ENCODE peak calls at places on chromosomes 6 and 20, in seven cellular contexts. One of them, this sample, is unnamed.
A peak's percentile ranks its signal among the peaks of the same experiment; 100 is the strongest.

GRCh38 chr6:147651249-147652063 is 143.0 kb downstream of the SAMD5 start:
- DNase-seq in left lung: no peak
- DNase-seq in pancreas: no peak
- DNase-seq in WTC11: no peak
- DNase-seq in MCF 10A: peak; percentile 37
- DNase-seq in tibial nerve: no peak
- DNase-seq in ascending aorta: no peak
- DNase-seq in this sample: no peak

GRCh38 chr6:12383448-12383847 is 93.3 kb downstream of the EDN1 start:
- DNase-seq in MCF 10A: no peak
- DNase-seq in tibial nerve: no peak
- DNase-seq in pancreas: no peak
- DNase-seq in WTC11: no peak
- DNase-seq in ascending aorta: no peak
- DNase-seq in left lung: no peak
- DNase-seq in this sample: no peak

GRCh38 chr6:169884158-169884557 is 132.7 kb downstream of the ERMARD start:
- DNase-seq in ascending aorta: no peak
- DNase-seq in WTC11: no peak
- DNase-seq in left lung: no peak
- DNase-seq in MCF 10A: no peak
- DNase-seq in tibial nerve: no peak
- DNase-seq in pancreas: peak; percentile 30
- DNase-seq in this sample: no peak

GRCh38 chr6:158402184-158402583 is 89.9 kb downstream of the TULP4 start:
- DNase-seq in tibial nerve: no peak
- DNase-seq in WTC11: no peak
- DNase-seq in left lung: no peak
- DNase-seq in MCF 10A: no peak
- DNase-seq in pancreas: no peak
- DNase-seq in ascending aorta: no peak
- DNase-seq in this sample: no peak

GRCh38 chr20:63854069-63854765 is 7.1 kb upstream of the ABHD16B start:
- DNase-seq in tibial nerve: no peak
- DNase-seq in WTC11: peak; percentile 23
- DNase-seq in left lung: peak; percentile 84
- DNase-seq in ascending aorta: no peak
- DNase-seq in pancreas: no peak
- DNase-seq in MCF 10A: no peak
- DNase-seq in this sample: no peak

GRCh38 chr6:6749791-6750434 is 161.4 kb downstream of the LY86 start:
- DNase-seq in tibial nerve: peak; percentile 16
- DNase-seq in left lung: peak; percentile 83
- DNase-seq in ascending aorta: peak; percentile 68
- DNase-seq in pancreas: no peak
- DNase-seq in MCF 10A: peak; percentile 92
- DNase-seq in WTC11: no peak
- DNase-seq in this sample: peak; percentile 84

GRCh38 chr20:24672886-24673677 is 203.7 kb downstream of the SYNDIG1 start:
- DNase-seq in MCF 10A: peak; percentile 72
- DNase-seq in ascending aorta: peak; percentile 61
- DNase-seq in pancreas: no peak
- DNase-seq in left lung: no peak
- DNase-seq in tibial nerve: no peak
- DNase-seq in WTC11: no peak
- DNase-seq in this sample: no peak

GRCh38 chr6:127247114-127248096 is 19.3 kb upstream of the RNF146 start:
- DNase-seq in ascending aorta: no peak
- DNase-seq in MCF 10A: no peak
- DNase-seq in tibial nerve: no peak
- DNase-seq in pancreas: no peak
- DNase-seq in WTC11: no peak
- DNase-seq in left lung: no peak
- DNase-seq in this sample: no peak

GRCh38 chr6:109772961-109773431 is 81.9 kb downstream of the FIG4 start:
- DNase-seq in WTC11: no peak
- DNase-seq in tibial nerve: no peak
- DNase-seq in ascending aorta: no peak
- DNase-seq in MCF 10A: peak; percentile 42
- DNase-seq in left lung: peak; percentile 35
- DNase-seq in pancreas: no peak
- DNase-seq in this sample: no peak

GRCh38 chr6:5279891-5280338 is 18.6 kb downstream of the FARS2 start:
- DNase-seq in ascending aorta: no peak
- DNase-seq in WTC11: no peak
- DNase-seq in pancreas: no peak
- DNase-seq in left lung: no peak
- DNase-seq in tibial nerve: no peak
- DNase-seq in MCF 10A: no peak
- DNase-seq in this sample: no peak

GRCh38 chr20:19995220-19995863 is 21.8 kb upstream of the NAA20 start:
- DNase-seq in WTC11: no peak
- DNase-seq in left lung: no peak
- DNase-seq in tibial nerve: no peak
- DNase-seq in MCF 10A: peak; percentile 70
- DNase-seq in pancreas: no peak
- DNase-seq in ascending aorta: no peak
- DNase-seq in this sample: peak; percentile 41

GRCh38 chr6:42471714-42472113 is 20.0 kb upstream of the TRERF1 start:
- DNase-seq in MCF 10A: no peak
- DNase-seq in left lung: no peak
- DNase-seq in ascending aorta: no peak
- DNase-seq in tibial nerve: no peak
- DNase-seq in WTC11: no peak
- DNase-seq in pancreas: no peak
- DNase-seq in this sample: no peak

GRCh38 chr6:101117397-101118185 is 236.5 kb upstream of the ASCC3 start:
- DNase-seq in tibial nerve: no peak
- DNase-seq in left lung: peak; percentile 44
- DNase-seq in MCF 10A: no peak
- DNase-seq in ascending aorta: no peak
- DNase-seq in pancreas: peak; percentile 48
- DNase-seq in WTC11: peak; percentile 56
- DNase-seq in this sample: no peak

GRCh38 chr6:302760-303159 is 10.5 kb downstream of the DUSP22 start:
- DNase-seq in WTC11: no peak
- DNase-seq in MCF 10A: no peak
- DNase-seq in tibial nerve: no peak
- DNase-seq in left lung: no peak
- DNase-seq in pancreas: peak; percentile 56
- DNase-seq in ascending aorta: no peak
- DNase-seq in this sample: no peak

GRCh38 chr6:303263-303662 is 11.0 kb downstream of the DUSP22 start:
- DNase-seq in ascending aorta: no peak
- DNase-seq in left lung: no peak
- DNase-seq in tibial nerve: no peak
- DNase-seq in WTC11: no peak
- DNase-seq in MCF 10A: no peak
- DNase-seq in pancreas: peak; percentile 41
- DNase-seq in this sample: no peak

GRCh38 chr6:305371-306206 is 13.3 kb downstream of the DUSP22 start:
- DNase-seq in WTC11: no peak
- DNase-seq in pancreas: peak; percentile 38
- DNase-seq in tibial nerve: no peak
- DNase-seq in MCF 10A: no peak
- DNase-seq in ascending aorta: no peak
- DNase-seq in left lung: no peak
- DNase-seq in this sample: no peak

GRCh38 chr6:304833-305370 is 12.6 kb downstream of the DUSP22 start:
- DNase-seq in left lung: no peak
- DNase-seq in MCF 10A: no peak
- DNase-seq in tibial nerve: no peak
- DNase-seq in WTC11: no peak
- DNase-seq in pancreas: peak; percentile 53
- DNase-seq in ascending aorta: no peak
- DNase-seq in this sample: no peak

DNA sequence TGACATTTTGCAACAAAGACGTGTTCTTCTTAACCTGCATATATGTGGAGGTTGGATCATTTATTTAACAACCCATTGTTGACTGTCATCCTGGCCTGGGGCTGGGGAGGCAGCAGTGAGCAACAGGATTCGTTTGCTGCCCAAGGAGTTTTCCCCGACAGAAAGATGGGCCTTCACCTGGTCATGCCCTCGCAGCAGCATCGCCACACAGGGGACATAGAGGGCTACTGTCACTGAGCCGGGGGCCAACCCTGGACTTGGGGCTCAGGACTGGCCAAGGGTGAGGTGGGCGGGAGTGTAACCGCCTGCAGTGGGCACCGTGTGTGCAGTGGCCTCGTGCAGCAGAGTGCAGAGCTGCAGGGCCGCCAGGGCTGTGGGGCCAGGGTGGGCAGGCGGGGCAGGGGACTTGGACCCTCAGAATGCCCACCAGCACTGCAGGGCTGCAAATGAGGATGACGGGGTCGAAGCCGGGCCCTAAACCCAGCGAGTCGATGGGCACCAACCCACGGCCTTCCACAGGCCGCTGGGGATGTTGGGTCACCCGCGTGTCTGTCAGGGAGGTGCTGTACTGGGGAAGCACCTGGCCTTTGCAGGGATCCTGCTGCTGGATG is 11.8 kb downstream of the DUSP22 start:
- DNase-seq in left lung: peak; percentile 83
- DNase-seq in ascending aorta: no peak
- DNase-seq in tibial nerve: no peak
- DNase-seq in pancreas: peak; percentile 63
- DNase-seq in MCF 10A: no peak
- DNase-seq in WTC11: peak; percentile 49
- DNase-seq in this sample: no peak
- TF ChIP-seq CTCF in left lung: no peak
- TF ChIP-seq CTCF in ascending aorta: no peak
- TF ChIP-seq CTCF in tibial nerve: no peak
- TF ChIP-seq CTCF in pancreas: no peak
- TF ChIP-seq CTCF in MCF 10A: peak; percentile 7
- TF ChIP-seq CTCF in WTC11: peak; percentile 21
- TF ChIP-seq CTCF in this sample: no peak

DNA sequence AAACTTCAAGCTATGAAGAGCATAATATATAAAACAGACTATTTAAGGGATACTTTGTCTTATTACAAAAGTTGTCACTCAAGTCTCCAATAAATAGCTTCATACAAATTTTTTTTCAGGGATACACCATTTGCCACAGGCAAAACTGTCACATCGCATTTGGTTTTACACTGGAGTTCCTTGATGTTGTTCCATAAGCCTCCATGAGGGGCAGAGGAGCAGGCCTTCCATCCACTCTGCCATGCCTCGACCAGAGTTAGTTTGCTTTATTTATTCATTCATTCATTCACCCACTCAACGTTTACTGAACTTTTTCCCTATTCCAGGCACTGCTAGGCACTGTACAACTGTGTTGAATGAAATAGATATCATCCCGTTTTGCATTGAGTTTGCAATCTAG is 246.6 kb downstream of the PHF3 start:
- DNase-seq in WTC11: peak; percentile 13
- DNase-seq in MCF 10A: no peak
- DNase-seq in left lung: no peak
- DNase-seq in ascending aorta: no peak
- DNase-seq in tibial nerve: no peak
- DNase-seq in pancreas: no peak
- DNase-seq in this sample: no peak
- TF ChIP-seq CTCF in WTC11: no peak
- TF ChIP-seq CTCF in MCF 10A: no peak
- TF ChIP-seq CTCF in left lung: no peak
- TF ChIP-seq CTCF in ascending aorta: no peak
- TF ChIP-seq CTCF in tibial nerve: no peak
- TF ChIP-seq CTCF in pancreas: no peak
- TF ChIP-seq CTCF in this sample: no peak

GRCh38 chr20:10511166-10511506 is 76.0 kb downstream of the SLX4IP start:
- DNase-seq in tibial nerve: no peak
- DNase-seq in WTC11: no peak
- DNase-seq in pancreas: no peak
- DNase-seq in left lung: no peak
- DNase-seq in MCF 10A: no peak
- DNase-seq in ascending aorta: no peak
- DNase-seq in this sample: no peak
- TF ChIP-seq CTCF in tibial nerve: no peak
- TF ChIP-seq CTCF in WTC11: no peak
- TF ChIP-seq CTCF in pancreas: no peak
- TF ChIP-seq CTCF in left lung: no peak
- TF ChIP-seq CTCF in MCF 10A: no peak
- TF ChIP-seq CTCF in ascending aorta: no peak
- TF ChIP-seq CTCF in this sample: no peak

GRCh38 chr20:58239216-58239615 is 10.8 kb upstream of the ANKRD60 start:
- DNase-seq in MCF 10A: no peak
- DNase-seq in tibial nerve: no peak
- DNase-seq in pancreas: no peak
- DNase-seq in ascending aorta: no peak
- DNase-seq in WTC11: no peak
- DNase-seq in left lung: no peak
- DNase-seq in this sample: no peak

GRCh38 chr20:58238490-58238889 is 10.0 kb upstream of the ANKRD60 start:
- DNase-seq in pancreas: no peak
- DNase-seq in left lung: no peak
- DNase-seq in MCF 10A: no peak
- DNase-seq in WTC11: no peak
- DNase-seq in tibial nerve: no peak
- DNase-seq in ascending aorta: no peak
- DNase-seq in this sample: no peak

GRCh38 chr20:58235010-58235409 is 6.6 kb upstream of the ANKRD60 start:
- DNase-seq in MCF 10A: no peak
- DNase-seq in ascending aorta: no peak
- DNase-seq in left lung: no peak
- DNase-seq in tibial nerve: no peak
- DNase-seq in WTC11: no peak
- DNase-seq in pancreas: no peak
- DNase-seq in this sample: no peak

GRCh38 chr20:58236612-58237317 is 8.3 kb upstream of the ANKRD60 start:
- DNase-seq in left lung: peak; percentile 95
- DNase-seq in tibial nerve: peak; percentile 57
- DNase-seq in WTC11: peak; percentile 82
- DNase-seq in ascending aorta: peak; percentile 85
- DNase-seq in pancreas: peak; percentile 94
- DNase-seq in MCF 10A: peak; percentile 71
- DNase-seq in this sample: peak; percentile 58

DNA sequence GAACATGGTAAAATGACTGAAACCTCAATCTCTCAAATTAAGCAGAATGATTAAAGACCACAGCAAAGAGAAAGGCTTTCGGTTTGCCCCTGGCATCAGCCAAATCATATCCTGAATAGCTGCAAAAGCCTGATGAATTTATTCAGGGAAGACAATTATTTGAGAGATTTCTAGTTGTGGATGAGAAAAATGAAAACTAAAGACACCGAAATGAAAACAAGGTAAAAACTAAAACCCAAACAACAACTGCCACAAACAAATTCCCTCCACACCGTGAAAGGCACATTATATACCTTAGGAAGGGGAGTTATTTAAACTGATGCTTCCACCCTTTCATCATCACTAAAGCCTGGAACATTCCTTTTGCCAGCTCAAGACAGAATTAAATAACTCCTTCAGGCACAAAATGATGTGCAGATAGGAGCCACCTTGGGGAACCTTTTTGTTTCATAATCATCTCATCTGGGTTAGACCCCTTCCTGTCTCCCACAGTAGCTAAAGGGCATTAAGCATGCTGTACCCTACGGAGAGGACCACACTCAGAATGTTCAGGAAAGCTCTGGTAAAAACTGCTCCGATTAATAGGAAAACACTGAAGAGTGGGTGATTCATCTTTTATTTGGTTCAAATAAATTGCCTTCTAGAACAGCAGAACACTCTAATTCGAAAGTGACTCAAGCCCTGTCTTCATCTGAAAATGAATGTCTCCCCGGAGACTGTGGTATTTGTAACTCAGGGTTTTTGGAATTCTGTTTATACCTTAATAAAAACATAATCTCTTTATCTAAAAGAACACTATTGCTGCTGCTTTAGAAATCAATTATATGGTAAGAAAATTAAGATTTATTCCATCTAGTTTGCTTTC is 9.1 kb upstream of the ANKRD60 start:
- DNase-seq in WTC11: no peak
- DNase-seq in MCF 10A: no peak
- DNase-seq in tibial nerve: no peak
- DNase-seq in ascending aorta: no peak
- DNase-seq in pancreas: no peak
- DNase-seq in left lung: no peak
- DNase-seq in this sample: no peak
- TF ChIP-seq CTCF in WTC11: no peak
- TF ChIP-seq CTCF in MCF 10A: no peak
- TF ChIP-seq CTCF in tibial nerve: no peak
- TF ChIP-seq CTCF in ascending aorta: no peak
- TF ChIP-seq CTCF in pancreas: no peak
- TF ChIP-seq CTCF in left lung: peak; percentile 21
- TF ChIP-seq CTCF in this sample: no peak

This sample was measured in HL-60.